ENCODE peak calls at places on chromosome 22, in eight cellular contexts. M, E, A, I, S, B, Q and O are unnamed samples. For H3K9me3, the result is how much of the 10 kb centered on the place peaks cover.

GRCh38 chr22:40300884-40301672 is 45.2 kb upstream of the ADSL start:
- DNase-seq in A (peak), Q (no peak), I (no peak), S (no peak), M (no peak), B (no peak), E (no peak), O (no peak)

GRCh38 chr22:45162531-45162930 is 1.2 kb upstream of the NUP50 start:
- DNase-seq in Q (no peak), I (no peak), E (peak), B (no peak), S (peak), M (no peak), A (no peak), O (no peak)

GRCh38 chr22:27885977-27886842 is 32.8 kb downstream of the PITPNB start:
- DNase-seq in B (no peak), Q (peak), S (peak), M (no peak), I (no peak), A (peak), E (peak), O (peak)

GRCh38 chr22:20267441-20268288 is 453 bp downstream of the RTN4R start:
- DNase-seq in I (no peak), Q (peak), S (no peak), M (no peak), B (no peak), A (no peak), E (peak), O (no peak)

GRCh38 chr22:29887358-29887757 is 4.4 kb downstream of the MTMR3 start:
- DNase-seq in S (no peak), I (no peak), A (no peak), B (no peak), E (no peak), Q (no peak), M (no peak), O (no peak)

GRCh38 chr22:41446057-41446501 is 522 bp downstream of the TOB2 start:
- DNase-seq in B (peak), I (peak), Q (no peak), E (peak), S (no peak), A (peak), M (peak), O (no peak)

GRCh38 chr22:40509401-40510134 is 127.0 kb downstream of the MRTFA start:
- DNase-seq in B (peak), Q (peak), I (peak), E (peak), A (no peak), S (peak), M (peak), O (peak)

GRCh38 chr22:50271519-50271970 is 1.4 kb upstream of the MAPK11 start:
- DNase-seq in Q (peak), I (no peak), M (peak), S (peak), B (peak), E (peak), A (peak), O (no peak)

GRCh38 chr22:23012081-23012622 is 58.2 kb upstream of the GNAZ start:
- DNase-seq in Q (no peak), B (no peak), I (no peak), S (no peak), A (peak), M (no peak), E (no peak), O (no peak)

GRCh38 chr22:42813501-42813900 is 43.6 kb downstream of the ARFGAP3 start:
- DNase-seq in I (no peak), E (no peak), Q (no peak), S (no peak), B (no peak), M (no peak), A (no peak), O (no peak)

GRCh38 chr22:33380789-33381530 is 322.8 kb upstream of the SYN3 start:
- DNase-seq in Q (no peak), B (no peak), S (peak), A (no peak), I (no peak), E (no peak), M (no peak), O (peak)

GRCh38 chr22:27970596-27971220 is 51.7 kb upstream of the PITPNB start:
- DNase-seq in M (no peak), B (no peak), I (no peak), E (no peak), S (peak), A (no peak), Q (no peak), O (no peak)

GRCh38 chr22:45543243-45543642 is 40.6 kb downstream of the FBLN1 start:
- DNase-seq in I (no peak), B (no peak), E (no peak), S (no peak), A (no peak), Q (no peak), M (no peak), O (no peak)

GRCh38 chr22:38762607-38763006 is 6.8 kb upstream of the SUN2 start:
- DNase-seq in E (no peak), A (no peak), M (no peak), S (no peak), I (no peak), B (no peak), Q (no peak), O (no peak)

GRCh38 chr22:19875531-19876313 is 21.0 kb upstream of the GNB1L start:
- DNase-seq in E (no peak), B (peak), M (peak), Q (no peak), I (peak), A (no peak), S (no peak), O (no peak)

GRCh38 chr22:44020981-44021380 is 3.1 kb upstream of the PARVB start:
- DNase-seq in Q (no peak), M (no peak), I (no peak), E (no peak), S (peak), A (no peak), B (no peak), O (no peak)

GRCh38 chr22:50437511-50438304 is 37.1 kb downstream of the SBF1 start:
- DNase-seq in S (no peak), E (no peak), M (no peak), A (no peak), B (no peak), Q (no peak), I (no peak), O (no peak)

GRCh38 chr22:19904174-19904856 is 37.3 kb upstream of the COMT start:
- DNase-seq in Q (no peak), E (no peak), A (no peak), M (no peak), S (no peak), I (no peak), B (no peak), O (no peak)

GRCh38 chr22:20305894-20306645 is 13.8 kb downstream of the DGCR6L start:
- DNase-seq in Q (no peak), S (no peak), B (no peak), M (no peak), A (no peak), I (no peak), E (no peak), O (no peak)

GRCh38 chr22:46081036-46081830 is 69.1 kb upstream of the PPARA start:
- DNase-seq in Q (no peak), I (peak), M (peak), E (peak), S (no peak), A (no peak), B (peak), O (no peak)

GRCh38 chr22:46083383-46084350 is 66.7 kb upstream of the PPARA start:
- DNase-seq in I (peak), S (no peak), A (no peak), Q (peak), B (peak), M (peak), E (peak), O (no peak)

GRCh38 chr22:20637740-20638139 is 130.3 kb downstream of the MED15 start:
- DNase-seq in Q (no peak), A (no peak), B (no peak), S (no peak), M (no peak), E (no peak), I (no peak), O (no peak)

DNA sequence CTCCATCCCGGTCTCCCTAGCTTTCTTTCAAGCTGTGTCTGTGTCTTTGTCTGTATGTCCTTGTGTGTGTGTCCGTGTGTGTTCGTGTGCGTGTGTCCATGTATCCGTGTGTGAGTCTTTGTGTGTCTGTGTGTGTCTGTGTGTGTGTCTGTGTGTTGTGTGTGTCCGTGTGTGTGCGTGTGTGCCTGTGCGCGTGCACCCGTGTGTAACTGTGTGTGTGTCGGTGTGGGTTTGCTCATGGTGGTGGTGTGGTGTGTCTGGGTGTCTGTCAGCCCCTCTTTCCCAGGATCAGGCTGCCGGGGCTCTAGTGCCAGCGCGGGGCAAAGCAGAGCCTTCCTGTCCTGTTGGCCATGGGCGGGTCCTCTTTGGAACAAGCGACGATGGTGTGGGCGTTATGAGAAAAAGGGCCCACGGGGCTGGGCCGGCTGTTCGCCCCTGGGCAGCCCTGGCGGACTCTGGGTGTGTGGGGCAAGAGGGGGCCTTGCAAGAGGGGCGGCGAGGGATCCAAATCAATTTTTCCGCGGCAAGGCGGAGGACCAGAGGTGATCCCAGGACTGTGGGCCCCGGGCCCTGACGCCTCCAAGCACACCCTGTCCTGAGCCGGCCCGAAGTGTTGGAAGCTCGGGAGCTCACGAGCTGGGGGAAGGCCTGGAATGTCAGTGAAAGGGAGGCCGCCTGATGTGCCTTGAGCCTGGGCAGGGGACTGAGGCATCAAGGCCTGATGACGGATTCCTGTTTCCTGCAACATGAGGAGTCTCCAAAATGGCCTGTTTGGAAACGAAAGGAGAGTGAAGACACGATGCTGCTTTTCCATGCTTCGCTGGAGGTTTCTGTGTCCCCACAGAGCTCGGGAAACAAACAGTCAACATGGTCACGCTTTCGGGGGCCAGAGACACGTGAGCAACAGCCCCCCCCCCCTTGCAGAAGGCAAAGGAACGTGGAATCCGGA is 3929.2 kb upstream of the OR11H1 start:
- DNase-seq in S (no peak), I (no peak), Q (no peak), E (no peak), B (no peak), M (no peak), A (no peak), O (no peak)
- H3K9me3 ChIP-seq in S (under half), I (under half), Q (under half), E (half or more), B (under half), M (under half), A (under half), O (half or more)

DNA sequence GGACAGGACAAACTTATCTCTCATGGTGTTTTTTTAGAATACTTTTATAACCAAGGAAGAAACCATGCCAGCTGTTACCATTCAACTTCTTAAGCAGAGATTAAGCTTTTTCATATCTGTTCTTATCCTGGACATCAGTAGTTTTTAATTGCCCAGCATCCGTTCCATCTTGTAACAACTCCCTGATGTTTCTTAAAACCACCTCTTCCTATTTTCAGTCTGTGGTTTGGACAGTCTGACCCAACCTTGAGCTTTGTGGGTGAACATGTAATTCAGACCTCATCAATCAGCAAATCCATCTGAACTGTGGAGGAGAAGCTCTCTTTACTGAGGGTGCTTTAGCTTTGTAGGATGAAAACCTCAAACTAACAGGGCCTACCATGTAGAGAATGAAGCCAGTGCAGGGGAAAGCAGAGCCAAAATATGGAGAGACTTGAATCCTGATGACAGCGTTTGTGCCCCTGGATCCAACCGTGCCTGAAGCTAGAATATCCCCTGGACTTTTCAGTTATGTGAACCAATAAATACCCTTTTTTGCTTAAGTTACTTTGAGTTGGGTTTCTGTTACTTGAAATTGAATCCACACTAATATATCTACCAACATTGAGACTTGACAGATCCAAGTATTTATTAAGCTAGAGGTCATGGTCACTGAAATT is 9.4 kb downstream of the TUG1 start:
- DNase-seq in Q (no peak), I (no peak), M (no peak), S (peak), B (no peak), A (no peak), E (no peak), O (no peak)
- H3K9me3 ChIP-seq in Q (under half), I (under half), M (under half), S (under half), B (under half), A (under half), E (under half), O (under half)

DNA sequence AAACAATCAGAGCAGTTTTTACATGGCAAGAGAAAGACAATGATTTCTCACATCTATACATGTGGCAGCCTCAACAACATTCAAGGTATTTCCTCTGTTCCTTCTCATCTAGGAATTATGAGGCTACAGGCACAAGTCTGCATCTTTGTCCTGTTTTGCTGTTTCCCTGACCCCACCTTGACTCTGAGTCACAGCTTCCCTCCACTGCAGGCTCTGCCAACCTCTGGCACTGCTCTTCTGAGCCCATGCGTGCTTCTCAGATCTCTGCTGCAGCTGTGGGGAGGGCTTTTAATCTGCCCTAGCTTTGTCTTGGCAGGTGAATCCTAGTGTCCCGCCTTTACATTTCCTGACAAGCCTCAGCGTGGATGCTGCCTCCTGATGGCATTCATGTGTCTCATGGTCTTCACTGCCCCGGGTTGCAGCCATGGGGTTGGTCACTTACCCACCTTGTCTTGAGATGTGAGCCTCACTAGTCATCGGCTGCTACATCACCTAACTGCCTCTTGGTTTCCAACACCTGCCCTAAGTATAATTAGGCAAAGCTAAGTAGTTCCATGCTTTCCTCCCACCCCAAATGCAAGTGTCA is 578.5 kb downstream of the TBC1D22A start:
- DNase-seq in B (no peak), E (no peak), I (no peak), A (no peak), S (no peak), M (no peak), Q (no peak), O (no peak)
- H3K9me3 ChIP-seq in B (under half), E (under half), I (under half), A (under half), S (under half), M (under half), Q (under half), O (under half)

DNA sequence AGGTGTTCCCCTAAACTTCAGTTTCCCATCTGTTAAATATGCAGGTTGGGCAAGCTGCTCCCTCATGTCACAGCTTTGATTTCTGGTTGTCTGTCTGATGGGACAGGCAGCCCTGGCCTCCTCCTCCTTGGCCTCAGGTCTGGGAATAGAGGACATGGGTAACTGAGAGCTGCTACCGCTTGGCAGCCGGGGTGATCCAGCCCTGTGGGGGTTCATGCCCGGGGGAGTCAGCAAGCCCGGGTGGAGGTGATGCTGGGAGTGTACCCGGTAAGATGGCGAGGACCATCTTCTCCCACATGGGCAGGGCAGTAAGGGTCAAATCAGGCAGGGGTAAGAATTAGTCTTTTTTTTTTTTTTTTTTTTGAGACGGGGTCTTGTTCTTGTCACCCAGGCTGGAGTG is 845.0 kb downstream of the TBC1D22A start:
- DNase-seq in M (no peak), B (no peak), E (no peak), I (peak), A (no peak), S (no peak), Q (no peak), O (no peak)
- H3K9me3 ChIP-seq in M (under half), B (under half), E (under half), I (under half), A (under half), S (under half), Q (under half), O (half or more)

DNA sequence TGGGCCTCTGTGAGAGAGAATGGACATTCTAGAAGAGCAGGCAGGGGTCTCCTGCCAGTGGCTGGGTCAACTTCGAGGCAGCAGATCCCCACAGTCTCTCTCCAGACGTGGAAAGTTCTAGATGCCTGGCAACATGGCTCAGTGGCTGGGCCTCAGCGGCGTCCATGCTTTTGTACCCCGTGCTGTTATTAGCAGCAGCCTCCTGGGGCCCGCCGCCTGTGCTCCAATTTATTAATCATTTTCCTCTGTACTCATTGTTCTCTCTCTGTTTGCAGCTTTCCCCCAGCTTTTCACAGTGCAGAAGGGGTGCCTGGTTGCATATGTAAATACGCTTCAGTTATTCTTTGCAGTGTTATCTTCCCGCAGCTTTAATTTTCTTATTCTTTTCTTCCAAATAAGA is 515.1 kb downstream of the TBC1D22A start:
- DNase-seq in Q (no peak), S (no peak), M (no peak), A (no peak), B (no peak), E (no peak), I (peak), O (no peak)
- H3K9me3 ChIP-seq in Q (under half), S (under half), M (under half), A (under half), B (under half), E (under half), I (under half), O (under half)

DNA sequence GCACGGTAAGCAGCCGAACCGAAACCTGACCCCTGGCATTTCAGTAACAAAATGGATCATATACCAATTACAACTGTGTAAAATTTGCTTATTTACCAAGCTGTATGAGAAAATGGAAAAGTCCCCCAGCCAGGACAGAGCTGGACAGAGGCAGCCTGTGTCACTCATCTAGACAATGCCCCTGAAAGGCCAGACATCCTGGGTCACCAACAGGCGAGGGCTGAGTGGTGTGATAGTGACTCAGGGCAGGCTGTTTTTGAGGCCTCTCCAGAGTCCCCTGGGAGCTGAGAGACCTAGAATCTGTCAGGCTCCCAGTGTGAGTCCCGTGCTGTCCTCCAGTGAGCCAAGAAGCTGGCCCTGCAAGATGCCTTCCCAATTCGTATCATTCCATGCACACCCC is 680.4 kb downstream of the TBC1D22A start:
- DNase-seq in E (no peak), B (no peak), A (no peak), S (no peak), Q (no peak), M (no peak), I (peak), O (no peak)
- H3K9me3 ChIP-seq in E (under half), B (under half), A (under half), S (under half), Q (under half), M (under half), I (under half), O (under half)

GRCh38 chr22:48644997-48645396 is 1182.7 kb downstream of the BRD1 start:
- DNase-seq in I (no peak), E (no peak), S (no peak), Q (no peak), A (no peak), B (no peak), M (no peak), O (no peak)

GRCh38 chr22:48643066-48643731 is 1184.5 kb downstream of the BRD1 start:
- DNase-seq in B (no peak), A (no peak), S (no peak), Q (no peak), E (no peak), M (no peak), I (no peak), O (no peak)

GRCh38 chr22:48642550-48642949 is 1185.1 kb downstream of the BRD1 start:
- DNase-seq in B (no peak), E (no peak), I (no peak), S (no peak), M (no peak), Q (no peak), A (no peak), O (no peak)

GRCh38 chr22:48645766-48646165 is 1181.9 kb downstream of the BRD1 start:
- DNase-seq in I (no peak), S (no peak), M (no peak), B (no peak), A (no peak), Q (no peak), E (no peak), O (no peak)

DNA sequence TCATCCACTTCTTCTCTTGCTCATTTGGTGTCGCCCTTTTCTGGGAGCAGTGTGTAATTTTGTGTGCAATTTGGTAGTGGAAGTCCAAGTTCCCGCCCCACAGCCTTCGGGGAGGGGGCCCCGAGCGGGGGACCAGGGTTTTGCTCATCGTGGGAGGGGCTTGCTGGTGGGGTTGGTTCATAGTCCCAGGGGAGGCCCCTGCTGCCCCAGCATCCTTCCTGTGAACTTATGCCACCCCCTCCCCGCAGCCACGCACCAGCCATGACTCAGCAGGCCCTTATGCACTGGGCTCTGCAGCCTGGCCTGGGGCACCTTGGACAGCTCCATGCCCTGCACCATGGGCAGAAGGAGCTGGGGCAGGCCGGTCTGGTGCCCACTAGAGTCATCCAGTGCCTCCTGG is 1183.6 kb downstream of the BRD1 start:
- DNase-seq in S (peak), A (no peak), E (no peak), B (no peak), Q (no peak), I (no peak), M (no peak), O (no peak)
- H3K9me3 ChIP-seq in S (under half), A (under half), E (under half), B (under half), Q (under half), I (under half), M (under half), O (half or more)

GRCh38 chr22:48425091-48425506 is 1402.6 kb downstream of the BRD1 start:
- DNase-seq in I (no peak), E (no peak), M (no peak), A (no peak), B (no peak), S (no peak), Q (no peak), O (no peak)
- H3K9me3 ChIP-seq in I (under half), E (under half), M (under half), A (under half), B (under half), S (under half), Q (under half), O (half or more)